ENCODE peak calls at places on chromosomes 2 and 18, in eight cellular contexts. Z is Peyer's patch; W is CMK; C is stimulated activated naive CD8-positive, alpha-beta T cell treated with anti-CD3 and anti-CD28 coated beads, Interleukin-15, amount 100 ng/mL, for 72 hours; J is hippocampal formation; P is astrocyte of the hippocampus; T is cardiac muscle cell; Y is NCI-H345. D is an unnamed sample.

GRCh38 chr2:200670313-200670712 is 84.5 kb downstream of the AOX1 start:
- DNase-seq in Z (no peak), W (no peak), P (no peak), J (no peak), Y (no peak), T (no peak), C (no peak), D (no peak)

GRCh38 chr18:21243041-21243431 is 1.0 kb downstream of the GREB1L start:
- DNase-seq in Z (peak; percentile 53), P (peak; percentile 58), W (no peak), J (peak; percentile 14), C (no peak), T (peak; percentile 10), Y (no peak), D (no peak)

GRCh38 chr2:176428943-176429469 is 159.8 kb downstream of the MTX2 start:
- DNase-seq in J (no peak), Z (no peak), T (no peak), C (no peak), P (no peak), Y (no peak), W (no peak), D (no peak)

GRCh38 chr2:173286153-173286809 is 68.4 kb upstream of the CDCA7 start:
- DNase-seq in W (no peak), C (no peak), J (no peak), T (no peak), Y (no peak), Z (no peak), P (no peak), D (peak; percentile 14)

GRCh38 chr2:190563109-190563508 is 28.6 kb upstream of the NEMP2 start:
- DNase-seq in C (peak; percentile 13), Z (no peak), Y (no peak), T (no peak), P (no peak), W (no peak), J (no peak), D (peak; percentile 58)

GRCh38 chr2:100302585-100302892 is 19.8 kb downstream of the LONRF2 start:
- DNase-seq in T (no peak), C (no peak), J (no peak), W (no peak), Z (no peak), P (no peak), Y (no peak), D (no peak)

GRCh38 chr2:140621963-140622362 is 1508.9 kb downstream of the LRP1B start:
- DNase-seq in Y (no peak), Z (no peak), W (no peak), C (no peak), P (no peak), T (no peak), J (no peak), D (no peak)

GRCh38 chr2:60463249-60463648 is 90.2 kb downstream of the BCL11A start:
- DNase-seq in W (no peak), T (peak; percentile 87), P (peak; percentile 71), C (no peak), Y (peak; percentile 16), J (no peak), Z (no peak), D (no peak)

GRCh38 chr18:35756506-35757117 is 175.1 kb downstream of the GALNT1 start:
- DNase-seq in J (peak; percentile 52), T (peak; percentile 71), P (peak; percentile 78), Y (peak; percentile 78), W (no peak), Z (no peak), C (peak; percentile 53), D (peak; percentile 23)

GRCh38 chr18:52764271-52764670 is 424.3 kb downstream of the DCC start:
- DNase-seq in T (no peak), W (no peak), J (no peak), Z (no peak), P (no peak), Y (peak; percentile 5), C (no peak), D (no peak)

GRCh38 chr2:25620077-25620476 is 53.3 kb downstream of the DTNB start:
- DNase-seq in C (no peak), T (no peak), P (peak; percentile 25), Z (no peak), Y (no peak), J (no peak), W (no peak), D (no peak)

GRCh38 chr18:21241224-21242131 is 554 bp upstream of the GREB1L start:
- DNase-seq in Y (peak; percentile 16), C (no peak), W (no peak), J (peak; percentile 20), P (peak; percentile 58), Z (no peak), T (peak; percentile 25), D (no peak)

GRCh38 chr2:191501390-191502168 is 176.4 kb upstream of the NABP1 start:
- DNase-seq in Z (no peak), T (peak; percentile 75), P (peak; percentile 67), C (no peak), J (no peak), Y (no peak), W (no peak), D (no peak)

GRCh38 chr2:23699526-23699925 is 227.4 kb downstream of the ATAD2B start:
- DNase-seq in T (no peak), C (no peak), Z (no peak), P (no peak), W (no peak), J (no peak), Y (no peak), D (no peak)

GRCh38 chr2:155310589-155310988 is 612.1 kb downstream of the KCNJ3 start:
- DNase-seq in P (peak; percentile 49), Y (peak; percentile 21), W (no peak), Z (no peak), J (no peak), T (peak; percentile 33), C (no peak), D (no peak)

D was measured in T-helper 2 cell treated with Interferon-gamma antibody and Interleukin-4, amounts not matched to agents 5 μg/mL and 100 μg/mL, for 36 hours.